ENCODE peak calls at places on chromosome 4, in seven cellular contexts. J, P, U, D, W, A and Y are unnamed samples.

GRCh38 chr4:81173213-81173612 is 41.8 kb downstream of the PRKG2 start:
- DNase-seq in J (no peak), P (no peak), U (no peak), D (no peak), W (no peak), A (no peak), Y (no peak)

GRCh38 chr4:39469429-39470077 is 10.7 kb downstream of the LIAS start:
- DNase-seq in J (no peak), P (peak), U (peak), D (peak), W (peak), A (peak), Y (no peak)

GRCh38 chr4:155307731-155308277 is 69.0 kb downstream of the MAP9 start:
- DNase-seq in J (no peak), P (no peak), U (no peak), D (no peak), W (no peak), A (no peak), Y (no peak)

GRCh38 chr4:7411896-7412585 is 22.7 kb downstream of the PSAPL1 start:
- DNase-seq in J (no peak), P (no peak), U (no peak), D (no peak), W (no peak), A (no peak), Y (no peak)

GRCh38 chr4:25862411-25863346 is at the start of gene SEL1L3:
- DNase-seq in J (peak), P (peak), U (peak), D (no peak), W (no peak), A (peak), Y (peak)

GRCh38 chr4:121742794-121743193 is 22.2 kb downstream of the SMIM43 start:
- DNase-seq in J (no peak), P (no peak), U (no peak), D (no peak), W (no peak), A (no peak), Y (no peak)

GRCh38 chr4:14850374-14851097 is 151.7 kb upstream of the CPEB2 start:
- DNase-seq in J (no peak), P (no peak), U (no peak), D (no peak), W (no peak), A (no peak), Y (no peak)

GRCh38 chr4:85446462-85446861 is 28.5 kb upstream of the ARHGAP24 start:
- DNase-seq in J (no peak), P (no peak), U (no peak), D (no peak), W (no peak), A (no peak), Y (no peak)

GRCh38 chr4:150072906-150073714 is 5.1 kb upstream of the DCLK2 start:
- DNase-seq in J (no peak), P (no peak), U (no peak), D (no peak), W (no peak), A (no peak), Y (no peak)